ENCODE peak calls at places on chromosomes 1 and 21, in seven cellular contexts. One of them, this sample, is unnamed. For H3K36me3 and H3K9me3, the result is how much of the 10 kb centered on the place peaks cover.

GRCh38 chr1:12595839-12596821 is 21.9 kb downstream of the DHRS3 start:
- DNase-seq in OCI-LY7: no peak
- DNase-seq in mucosa of descending colon: peak
- DNase-seq in psoas muscle: peak
- DNase-seq in transverse colon: peak
- DNase-seq in thyroid gland: peak
- DNase-seq in PC-3: peak
- DNase-seq in this sample: peak

GRCh38 chr1:214305164-214305751 is 24.3 kb downstream of the SMYD2 start:
- DNase-seq in OCI-LY7: no peak
- DNase-seq in mucosa of descending colon: no peak
- DNase-seq in psoas muscle: no peak
- DNase-seq in transverse colon: no peak
- DNase-seq in thyroid gland: no peak
- DNase-seq in PC-3: no peak
- DNase-seq in this sample: no peak

GRCh38 chr1:44078087-44078486 is 40.5 kb upstream of the KLF17 start:
- DNase-seq in OCI-LY7: no peak
- DNase-seq in mucosa of descending colon: no peak
- DNase-seq in psoas muscle: no peak
- DNase-seq in transverse colon: no peak
- DNase-seq in thyroid gland: no peak
- DNase-seq in PC-3: no peak
- DNase-seq in this sample: no peak

GRCh38 chr1:24966724-24967346 is 36.8 kb upstream of the RUNX3 start:
- DNase-seq in OCI-LY7: no peak
- DNase-seq in mucosa of descending colon: no peak
- DNase-seq in psoas muscle: no peak
- DNase-seq in transverse colon: no peak
- DNase-seq in thyroid gland: no peak
- DNase-seq in PC-3: peak
- DNase-seq in this sample: no peak

GRCh38 chr1:2494323-2494693 is 18.2 kb downstream of the PLCH2 start:
- DNase-seq in OCI-LY7: peak
- DNase-seq in mucosa of descending colon: no peak
- DNase-seq in psoas muscle: no peak
- DNase-seq in transverse colon: peak
- DNase-seq in thyroid gland: no peak
- DNase-seq in PC-3: peak
- DNase-seq in this sample: no peak

GRCh38 chr1:19484793-19485361 is 462 bp downstream of the CAPZB start:
- DNase-seq in OCI-LY7: no peak
- DNase-seq in mucosa of descending colon: no peak
- DNase-seq in psoas muscle: no peak
- DNase-seq in transverse colon: no peak
- DNase-seq in thyroid gland: no peak
- DNase-seq in PC-3: no peak
- DNase-seq in this sample: no peak

GRCh38 chr1:50978852-50979781 is 9.1 kb downstream of the CDKN2C start:
- DNase-seq in OCI-LY7: peak
- DNase-seq in mucosa of descending colon: no peak
- DNase-seq in psoas muscle: no peak
- DNase-seq in transverse colon: peak
- DNase-seq in thyroid gland: no peak
- DNase-seq in PC-3: peak
- DNase-seq in this sample: no peak

GRCh38 chr1:246351726-246352125 is 155.4 kb downstream of the SMYD3 start:
- DNase-seq in OCI-LY7: no peak
- DNase-seq in mucosa of descending colon: no peak
- DNase-seq in psoas muscle: no peak
- DNase-seq in transverse colon: no peak
- DNase-seq in thyroid gland: no peak
- DNase-seq in PC-3: no peak
- DNase-seq in this sample: no peak

GRCh38 chr1:248873993-248874671 is 15.2 kb upstream of the ZNF692 start:
- DNase-seq in OCI-LY7: peak
- DNase-seq in mucosa of descending colon: peak
- DNase-seq in psoas muscle: peak
- DNase-seq in transverse colon: peak
- DNase-seq in thyroid gland: peak
- DNase-seq in PC-3: peak
- DNase-seq in this sample: peak

GRCh38 chr21:26148834-26149354 is 21.7 kb downstream of the APP start:
- DNase-seq in OCI-LY7: no peak
- DNase-seq in mucosa of descending colon: no peak
- DNase-seq in psoas muscle: no peak
- DNase-seq in transverse colon: no peak
- DNase-seq in thyroid gland: peak
- DNase-seq in PC-3: peak
- DNase-seq in this sample: no peak

GRCh38 chr1:62593825-62594394 is 3.4 kb upstream of the ANGPTL3 start:
- DNase-seq in OCI-LY7: no peak
- DNase-seq in mucosa of descending colon: no peak
- DNase-seq in psoas muscle: no peak
- DNase-seq in transverse colon: no peak
- DNase-seq in thyroid gland: no peak
- DNase-seq in PC-3: no peak
- DNase-seq in this sample: no peak

GRCh38 chr1:53279556-53280160 is 41.3 kb upstream of the MAGOH start:
- DNase-seq in OCI-LY7: no peak
- DNase-seq in mucosa of descending colon: no peak
- DNase-seq in psoas muscle: no peak
- DNase-seq in transverse colon: no peak
- DNase-seq in thyroid gland: no peak
- DNase-seq in PC-3: no peak
- DNase-seq in this sample: no peak

GRCh38 chr1:53276153-53276901 is 38.0 kb upstream of the MAGOH start:
- DNase-seq in OCI-LY7: no peak
- DNase-seq in mucosa of descending colon: no peak
- DNase-seq in psoas muscle: no peak
- DNase-seq in transverse colon: no peak
- DNase-seq in thyroid gland: no peak
- DNase-seq in PC-3: no peak
- DNase-seq in this sample: no peak

GRCh38 chr1:53277326-53277725 is 39.0 kb upstream of the MAGOH start:
- DNase-seq in OCI-LY7: no peak
- DNase-seq in mucosa of descending colon: no peak
- DNase-seq in psoas muscle: no peak
- DNase-seq in transverse colon: no peak
- DNase-seq in thyroid gland: no peak
- DNase-seq in PC-3: no peak
- DNase-seq in this sample: no peak

GRCh38 chr1:53276902-53277281 is 38.6 kb upstream of the MAGOH start:
- DNase-seq in OCI-LY7: no peak
- DNase-seq in mucosa of descending colon: no peak
- DNase-seq in psoas muscle: no peak
- DNase-seq in transverse colon: no peak
- DNase-seq in thyroid gland: no peak
- DNase-seq in PC-3: no peak
- DNase-seq in this sample: no peak

DNA sequence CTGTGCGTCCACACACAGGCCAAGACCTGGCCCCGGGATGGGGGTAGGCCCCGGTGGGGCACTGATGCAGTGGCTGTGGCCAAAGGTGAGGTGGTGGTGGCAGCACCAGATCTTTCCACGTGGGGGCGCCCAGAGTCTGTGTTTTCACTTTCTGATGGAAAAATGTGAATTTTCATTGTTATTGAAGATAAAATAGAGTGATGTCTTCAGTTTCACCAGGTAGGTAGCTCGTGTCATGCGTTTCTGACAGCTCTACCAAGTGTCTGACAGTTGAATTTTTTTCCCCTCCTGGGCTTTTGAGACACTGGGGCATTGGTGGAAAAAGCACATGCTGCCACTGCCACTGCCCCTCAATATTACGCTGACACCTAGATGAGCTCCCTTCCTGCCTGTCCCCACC is 40.0 kb upstream of the MAGOH start:
- DNase-seq in OCI-LY7: peak
- DNase-seq in mucosa of descending colon: no peak
- DNase-seq in psoas muscle: peak
- DNase-seq in transverse colon: peak
- DNase-seq in thyroid gland: peak
- DNase-seq in PC-3: peak
- DNase-seq in this sample: peak
- H3K36me3 ChIP-seq in OCI-LY7: half or more
- H3K36me3 ChIP-seq in mucosa of descending colon: under half
- H3K36me3 ChIP-seq in psoas muscle: under half
- H3K36me3 ChIP-seq in transverse colon: under half
- H3K36me3 ChIP-seq in thyroid gland: under half
- H3K36me3 ChIP-seq in PC-3: under half
- H3K36me3 ChIP-seq in this sample: under half

DNA sequence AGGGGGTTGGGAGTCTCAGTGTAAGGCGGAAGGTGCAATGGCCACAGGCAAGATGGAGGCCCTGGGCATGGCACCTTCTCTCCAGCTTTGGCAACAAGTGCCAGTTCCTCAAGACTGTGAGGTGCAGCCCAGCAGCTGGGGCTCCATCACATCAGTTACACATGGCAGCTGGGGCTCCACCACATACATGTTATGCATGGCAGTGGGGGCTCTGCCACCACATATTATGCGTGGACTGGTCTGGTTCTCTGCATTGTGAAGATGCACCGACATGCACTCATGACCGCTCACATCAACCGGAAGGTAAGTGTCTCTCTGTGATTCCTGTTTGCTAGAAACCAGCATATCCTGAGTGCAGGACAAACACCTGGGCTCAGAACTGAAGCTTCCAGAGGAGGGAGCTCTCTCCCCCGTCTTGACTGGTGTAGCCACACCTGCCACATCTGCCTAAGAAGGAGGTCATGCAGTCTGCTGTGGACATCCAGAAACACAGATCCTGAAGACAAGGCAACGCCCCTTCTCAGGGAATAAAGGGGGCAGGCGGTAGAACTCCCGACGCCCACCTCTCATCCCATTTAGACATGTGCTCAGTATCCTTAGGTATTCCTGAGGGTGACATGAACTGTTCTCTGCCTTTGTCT is 104.1 kb upstream of the TMPRSS2 start:
- DNase-seq in OCI-LY7: peak
- DNase-seq in mucosa of descending colon: no peak
- DNase-seq in psoas muscle: no peak
- DNase-seq in transverse colon: peak
- DNase-seq in thyroid gland: peak
- DNase-seq in PC-3: peak
- DNase-seq in this sample: no peak
- TF ChIP-seq CTCF in OCI-LY7: no peak
- TF ChIP-seq CTCF in mucosa of descending colon: peak
- TF ChIP-seq CTCF in psoas muscle: no peak
- TF ChIP-seq CTCF in transverse colon: no peak
- TF ChIP-seq CTCF in thyroid gland: no peak
- TF ChIP-seq CTCF in PC-3: peak
- TF ChIP-seq CTCF in this sample: no peak

GRCh38 chr1:59103457-59103856 is 193.4 kb upstream of the FGGY start:
- DNase-seq in OCI-LY7: no peak
- DNase-seq in mucosa of descending colon: no peak
- DNase-seq in psoas muscle: no peak
- DNase-seq in transverse colon: no peak
- DNase-seq in thyroid gland: no peak
- DNase-seq in PC-3: no peak
- DNase-seq in this sample: no peak
- H3K9me3 ChIP-seq in OCI-LY7: under half
- H3K9me3 ChIP-seq in mucosa of descending colon: under half
- H3K9me3 ChIP-seq in psoas muscle: under half
- H3K9me3 ChIP-seq in transverse colon: under half
- H3K9me3 ChIP-seq in thyroid gland: under half
- H3K9me3 ChIP-seq in PC-3: under half
- H3K9me3 ChIP-seq in this sample: under half

GRCh38 chr1:22506130-22506692 is 54.6 kb downstream of the ZBTB40 start:
- DNase-seq in OCI-LY7: no peak
- DNase-seq in mucosa of descending colon: no peak
- DNase-seq in psoas muscle: no peak
- DNase-seq in transverse colon: no peak
- DNase-seq in thyroid gland: peak
- DNase-seq in PC-3: no peak
- DNase-seq in this sample: no peak
- H3K36me3 ChIP-seq in OCI-LY7: half or more
- H3K36me3 ChIP-seq in mucosa of descending colon: under half
- H3K36me3 ChIP-seq in psoas muscle: under half
- H3K36me3 ChIP-seq in transverse colon: under half
- H3K36me3 ChIP-seq in thyroid gland: under half
- H3K36me3 ChIP-seq in PC-3: under half
- H3K36me3 ChIP-seq in this sample: half or more

DNA sequence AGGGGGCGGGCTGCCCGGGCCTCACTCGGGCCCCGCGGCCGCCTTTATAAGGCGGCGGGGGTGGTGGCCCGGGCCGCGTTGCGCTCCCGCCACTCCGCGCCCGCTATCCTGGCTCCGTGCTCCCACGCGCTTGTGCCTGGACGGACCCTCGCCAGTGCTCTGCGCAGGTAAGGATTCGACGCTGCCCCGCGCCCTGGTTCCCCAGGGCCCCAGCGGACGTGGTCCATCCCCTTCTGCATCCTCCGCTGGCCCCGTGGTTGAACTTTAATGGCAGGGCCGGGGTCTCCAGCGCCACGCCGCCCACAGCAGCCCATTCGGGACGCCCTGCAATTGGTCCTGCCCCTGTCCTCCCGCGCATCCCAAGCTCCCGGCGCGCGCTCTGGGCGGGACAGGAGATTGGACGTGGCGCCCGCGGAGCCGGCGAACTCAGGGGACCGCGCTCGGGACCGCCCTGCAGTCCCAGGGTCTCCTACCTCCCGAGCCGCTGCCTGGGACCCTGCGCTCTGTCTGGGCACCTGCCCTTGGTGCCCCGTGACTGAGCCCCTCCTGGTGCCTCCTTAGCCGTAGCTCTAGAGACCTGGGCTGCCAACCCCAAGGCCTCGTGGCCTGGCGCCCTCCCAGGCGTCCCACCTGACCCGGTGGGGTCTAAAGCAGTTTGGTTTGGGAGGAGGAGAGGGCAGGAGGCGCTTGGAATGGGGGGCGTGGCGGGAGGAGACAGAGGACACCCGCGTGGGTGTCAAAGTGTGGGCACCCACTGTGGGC is at the start of gene ALPL:
- DNase-seq in OCI-LY7: no peak
- DNase-seq in mucosa of descending colon: no peak
- DNase-seq in psoas muscle: no peak
- DNase-seq in transverse colon: no peak
- DNase-seq in thyroid gland: no peak
- DNase-seq in PC-3: no peak
- DNase-seq in this sample: no peak
- TF ChIP-seq CTCF in OCI-LY7: no peak
- TF ChIP-seq CTCF in mucosa of descending colon: peak
- TF ChIP-seq CTCF in psoas muscle: peak
- TF ChIP-seq CTCF in transverse colon: no peak
- TF ChIP-seq CTCF in thyroid gland: no peak
- TF ChIP-seq CTCF in PC-3: no peak
- TF ChIP-seq CTCF in this sample: no peak

This sample was measured in heart left ventricle.